ENCODE peak calls at places on chromosomes 16 and 17, in six cellular contexts. T is fibroblast of the aortic adventitia, H is AG09309, G is GM06990, R is WTC11, C is kidney epithelial cell. D is an unnamed sample.

GRCh38 chr17:3885970-3886369 is 6.9 kb downstream of the CAMKK1 start:
- DNase-seq in G (no peak), T (peak), R (no peak), H (no peak), C (no peak), D (no peak)

GRCh38 chr17:77076046-77076882 is 64.5 kb upstream of the SEC14L1 start:
- DNase-seq in H (no peak), T (no peak), G (no peak), R (no peak), C (no peak), D (no peak)

GRCh38 chr17:1398028-1398427 is 2.0 kb downstream of the YWHAE start:
- DNase-seq in R (no peak), G (no peak), C (no peak), H (no peak), T (peak), D (no peak)

GRCh38 chr16:74999208-74999682 is 421 bp downstream of the ZNRF1 start:
- DNase-seq in G (no peak), C (no peak), H (no peak), T (peak), R (no peak), D (peak)

GRCh38 chr16:11675561-11676511 is 7.6 kb downstream of the SNN start:
- DNase-seq in T (no peak), C (no peak), H (no peak), G (no peak), R (no peak), D (no peak)

GRCh38 chr17:41869426-41869825 is 4.2 kb upstream of the KLHL11 start:
- DNase-seq in T (no peak), H (no peak), R (no peak), C (no peak), G (no peak), D (no peak)

GRCh38 chr17:16381496-16381820 is 567 bp downstream of the UBB start:
- DNase-seq in C (no peak), T (peak), R (no peak), H (no peak), G (no peak), D (no peak)

GRCh38 chr17:32158870-32159585 is 16.7 kb downstream of the RHOT1 start:
- DNase-seq in T (no peak), C (no peak), G (no peak), R (no peak), H (no peak), D (no peak)

GRCh38 chr17:11797803-11798202 is 199.5 kb downstream of the ZNF18 start:
- DNase-seq in H (no peak), C (no peak), G (no peak), T (no peak), R (peak), D (no peak)

GRCh38 chr17:8753976-8754440 is 4.3 kb downstream of the SPDYE4 start:
- DNase-seq in G (no peak), T (peak), C (no peak), H (no peak), R (no peak), D (peak)

GRCh38 chr17:6163632-6164319 is 93.6 kb downstream of the WSCD1 start:
- DNase-seq in G (no peak), H (no peak), C (no peak), R (no peak), T (peak), D (no peak)

GRCh38 chr17:53150101-53150698 is 672.5 kb upstream of the KIF2B start:
- DNase-seq in T (no peak), G (no peak), H (no peak), C (no peak), R (no peak), D (no peak)

DNA sequence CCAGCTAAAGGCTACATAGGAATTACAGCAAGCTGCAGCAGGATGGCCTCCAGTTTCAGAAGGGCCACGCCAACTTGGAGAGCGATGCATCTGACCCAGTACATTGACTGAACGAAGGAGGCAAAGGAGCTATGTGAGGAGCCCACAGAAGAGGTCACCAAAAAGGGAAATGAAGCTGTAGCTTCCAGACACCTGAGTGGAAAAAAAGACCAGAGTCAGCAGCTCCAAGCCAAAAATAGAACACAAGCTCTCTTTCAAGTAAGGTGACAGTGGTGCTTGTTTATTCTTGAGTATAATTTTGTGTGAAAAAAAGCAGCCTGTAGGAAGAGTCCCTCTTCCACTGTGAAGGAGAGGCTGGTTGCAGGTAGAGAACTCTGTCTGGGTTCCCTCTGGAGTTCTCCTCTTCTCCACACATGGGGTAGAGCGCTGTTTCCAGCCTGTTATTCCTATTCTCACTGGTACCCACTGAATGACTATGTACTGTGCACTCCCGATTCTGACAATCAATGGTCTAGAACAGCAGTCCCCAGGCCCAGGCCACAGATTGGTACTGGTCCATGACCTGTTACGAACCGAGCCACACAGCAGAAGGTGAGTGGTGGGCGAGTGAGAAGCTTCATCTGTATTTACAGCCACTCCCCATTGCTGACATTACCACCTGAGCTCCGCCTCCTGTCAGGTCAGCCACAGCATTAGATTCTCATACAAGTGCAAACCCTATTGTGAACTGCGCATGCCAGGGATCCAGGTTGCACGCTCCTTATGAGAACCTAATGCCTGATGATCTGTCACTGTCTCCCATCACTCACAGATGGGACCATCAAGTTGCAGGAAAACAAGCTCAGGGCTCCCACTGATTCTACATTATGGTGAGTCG is 15.1 kb downstream of the CCL4 start:
- DNase-seq in C (no peak), H (no peak), G (no peak), R (no peak), T (no peak), D (no peak)
- TF ChIP-seq CTCF in C (no peak), H (no peak), G (no peak), R (no peak), T (no peak), D (no peak)

DNA sequence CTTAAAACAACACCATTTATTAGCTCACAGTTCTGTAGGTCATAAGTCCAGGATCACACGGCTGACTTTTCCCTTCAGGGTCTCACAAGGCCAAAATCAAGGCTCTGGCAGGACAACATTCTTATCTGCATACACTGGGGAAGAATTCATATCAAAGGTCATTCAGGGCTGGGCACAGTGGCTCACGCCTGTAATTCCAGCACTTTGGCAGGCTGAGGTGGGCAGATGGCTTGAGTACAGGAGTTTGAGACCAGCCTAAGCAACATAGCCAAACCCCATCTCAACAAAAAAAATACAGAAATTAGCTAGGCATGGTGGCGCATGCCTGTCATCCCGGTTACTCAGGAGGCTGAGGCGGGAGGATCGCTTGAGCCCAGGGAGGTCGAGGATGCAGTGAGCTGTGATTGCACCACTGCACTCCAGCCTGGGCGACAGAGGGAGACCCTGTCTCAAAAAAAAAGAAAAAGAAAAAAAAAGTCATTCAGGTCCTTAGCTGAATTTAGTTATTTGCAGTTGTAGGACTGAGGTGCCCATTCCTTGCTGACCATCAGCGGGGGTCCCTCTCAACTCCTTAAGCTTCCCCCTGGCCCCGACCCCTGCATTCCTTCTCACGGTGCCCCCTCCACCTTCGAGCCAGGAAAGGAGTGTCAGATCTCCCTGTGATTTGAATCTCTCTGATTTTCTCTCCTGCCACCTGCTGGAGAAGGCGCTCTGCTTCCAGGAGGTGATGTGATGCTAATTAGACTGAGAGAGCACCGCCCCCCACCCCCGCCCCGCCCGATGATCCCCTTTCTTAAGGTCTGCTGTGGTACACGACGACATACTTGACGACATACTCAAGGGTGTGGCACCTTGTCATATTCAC is 91.8 kb upstream of the CLEC18A start:
- DNase-seq in C (no peak), H (no peak), G (no peak), T (no peak), R (peak), D (peak)
- TF ChIP-seq CTCF in C (peak), H (no peak), G (peak), T (peak), R (no peak), D (peak)

DNA sequence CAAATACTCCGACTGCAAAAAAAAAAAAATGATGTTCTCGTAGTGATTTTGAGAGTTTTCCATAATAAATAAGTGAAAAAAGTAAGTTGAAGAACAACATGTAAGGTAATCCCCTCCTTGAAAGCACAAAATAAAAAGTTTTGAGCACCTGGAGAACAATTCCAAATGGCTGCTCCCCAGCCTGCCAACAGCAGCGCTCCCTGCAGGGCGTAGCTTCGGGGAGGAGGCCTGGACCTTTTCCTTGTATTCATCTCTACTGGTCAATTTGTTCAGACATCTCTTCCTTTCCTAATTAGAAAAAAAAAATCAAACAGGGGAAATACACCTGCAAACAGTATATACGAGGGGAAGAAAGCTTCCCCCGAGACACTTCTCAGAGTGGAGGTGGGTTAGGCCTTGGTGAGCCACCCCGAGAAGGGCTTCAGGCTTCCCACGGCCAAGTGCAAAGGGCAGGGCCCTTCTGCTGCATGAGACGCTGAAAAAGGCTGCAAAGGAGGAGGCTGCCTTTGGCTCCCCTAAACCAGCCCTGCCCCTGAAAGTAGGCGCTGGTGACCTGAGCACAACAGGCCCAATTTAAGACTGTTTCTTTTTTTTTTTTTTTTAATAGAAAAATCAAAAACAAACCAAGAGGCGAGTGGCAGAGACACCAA is 193.2 kb upstream of the FOXF1 start:
- DNase-seq in T (no peak), C (no peak), R (no peak), G (no peak), H (no peak), D (no peak)
- TF ChIP-seq CTCF in T (no peak), C (no peak), R (no peak), G (no peak), H (no peak), D (no peak)

DNA sequence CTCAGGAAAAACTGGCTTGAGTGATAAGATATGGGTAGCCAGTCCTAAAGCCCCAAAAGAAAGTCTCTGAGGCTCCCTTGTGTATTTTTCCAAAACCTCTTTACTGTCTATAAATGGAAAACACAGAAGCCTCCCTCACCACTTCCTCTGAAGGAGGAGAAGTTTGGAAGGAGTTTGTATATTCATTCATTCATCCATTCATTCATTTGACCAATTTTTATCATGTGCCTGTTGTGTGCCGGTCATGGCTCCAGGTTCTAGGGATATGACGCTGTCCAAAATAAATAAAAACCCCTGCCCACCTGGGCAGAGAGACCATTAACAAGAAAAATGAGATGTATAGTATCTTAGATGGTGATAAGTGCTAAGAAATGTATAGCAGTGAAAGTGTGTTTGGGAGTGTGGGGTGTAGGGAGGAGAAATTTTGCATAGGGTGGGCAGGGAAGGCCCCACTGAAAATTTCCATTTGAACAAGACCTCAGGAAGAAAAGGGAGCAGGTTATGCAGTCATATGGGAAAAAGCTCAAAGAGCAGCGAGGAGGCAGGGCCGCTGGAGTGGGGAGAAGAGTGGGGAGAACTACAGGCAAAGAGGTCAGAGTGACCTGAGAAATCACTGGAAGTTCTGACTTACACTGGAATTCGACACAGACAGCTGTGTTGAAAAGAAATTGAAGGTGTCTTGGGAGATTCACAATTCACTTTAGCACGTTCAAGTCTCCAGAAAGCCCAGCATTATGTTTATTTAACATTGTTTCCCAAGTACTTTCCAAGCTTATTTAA is 6.1 kb upstream of the WIPI1 start:
- DNase-seq in T (no peak), C (no peak), H (no peak), R (no peak), G (no peak), D (no peak)
- TF ChIP-seq CTCF in T (peak), C (no peak), H (no peak), R (no peak), G (no peak), D (no peak)

GRCh38 chr16:1438229-1439057 is 5.9 kb downstream of the CCDC154 start:
- DNase-seq in H (no peak), G (no peak), T (no peak), C (no peak), R (no peak), D (no peak)

GRCh38 chr16:1437606-1438005 is 6.7 kb downstream of the PERCC1 start:
- DNase-seq in H (no peak), R (no peak), G (no peak), C (no peak), T (no peak), D (no peak)

GRCh38 chr16:1436731-1437355 is 6.0 kb downstream of the PERCC1 start:
- DNase-seq in T (no peak), G (no peak), H (no peak), R (no peak), C (no peak), D (no peak)

GRCh38 chr16:1434644-1435592 is 4.0 kb downstream of the PERCC1 start:
- DNase-seq in R (no peak), C (no peak), T (no peak), G (no peak), H (no peak), D (no peak)

DNA sequence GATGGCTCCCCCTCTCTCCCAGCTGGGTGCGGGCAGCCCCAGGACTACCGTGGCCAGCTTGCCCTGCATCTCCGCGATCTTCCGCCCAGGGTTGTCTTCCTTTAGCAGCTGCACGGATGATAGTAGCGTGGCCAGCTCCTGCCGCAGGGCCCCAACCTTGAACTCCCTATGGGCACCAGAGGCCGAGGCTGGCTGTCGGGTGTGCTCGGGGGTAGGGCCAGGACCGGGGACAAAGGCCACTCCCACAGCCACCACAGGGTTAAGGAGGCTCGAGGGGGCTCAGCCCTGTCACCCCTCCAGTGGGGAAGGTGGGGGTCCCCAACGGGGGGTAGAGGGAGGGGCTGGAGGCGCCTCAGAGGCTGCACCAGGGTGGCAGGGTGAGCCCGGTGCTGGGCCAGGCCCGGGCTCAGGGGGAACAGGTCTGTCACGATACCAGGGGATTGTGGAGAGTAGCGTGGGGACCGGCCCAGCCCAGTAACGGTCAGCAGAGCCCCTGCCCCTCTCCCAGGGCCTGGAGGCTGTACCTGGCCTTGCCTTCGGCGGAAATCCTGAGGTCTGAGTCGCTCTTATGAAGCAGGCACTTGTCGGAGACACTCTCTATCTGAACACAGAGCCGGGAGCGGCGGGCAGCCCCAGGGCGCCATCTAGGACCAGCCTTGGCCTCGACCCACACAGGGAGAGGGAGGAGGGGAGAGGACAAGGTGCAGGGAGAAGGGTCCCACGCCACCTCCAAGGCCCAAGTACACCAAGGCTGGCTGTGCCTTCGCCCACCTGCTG is 5.2 kb downstream of the PERCC1 start:
- DNase-seq in R (no peak), G (no peak), T (no peak), C (no peak), H (no peak), D (no peak)
- TF ChIP-seq CTCF in R (no peak), G (no peak), T (no peak), C (no peak), H (no peak), D (no peak)

DNA sequence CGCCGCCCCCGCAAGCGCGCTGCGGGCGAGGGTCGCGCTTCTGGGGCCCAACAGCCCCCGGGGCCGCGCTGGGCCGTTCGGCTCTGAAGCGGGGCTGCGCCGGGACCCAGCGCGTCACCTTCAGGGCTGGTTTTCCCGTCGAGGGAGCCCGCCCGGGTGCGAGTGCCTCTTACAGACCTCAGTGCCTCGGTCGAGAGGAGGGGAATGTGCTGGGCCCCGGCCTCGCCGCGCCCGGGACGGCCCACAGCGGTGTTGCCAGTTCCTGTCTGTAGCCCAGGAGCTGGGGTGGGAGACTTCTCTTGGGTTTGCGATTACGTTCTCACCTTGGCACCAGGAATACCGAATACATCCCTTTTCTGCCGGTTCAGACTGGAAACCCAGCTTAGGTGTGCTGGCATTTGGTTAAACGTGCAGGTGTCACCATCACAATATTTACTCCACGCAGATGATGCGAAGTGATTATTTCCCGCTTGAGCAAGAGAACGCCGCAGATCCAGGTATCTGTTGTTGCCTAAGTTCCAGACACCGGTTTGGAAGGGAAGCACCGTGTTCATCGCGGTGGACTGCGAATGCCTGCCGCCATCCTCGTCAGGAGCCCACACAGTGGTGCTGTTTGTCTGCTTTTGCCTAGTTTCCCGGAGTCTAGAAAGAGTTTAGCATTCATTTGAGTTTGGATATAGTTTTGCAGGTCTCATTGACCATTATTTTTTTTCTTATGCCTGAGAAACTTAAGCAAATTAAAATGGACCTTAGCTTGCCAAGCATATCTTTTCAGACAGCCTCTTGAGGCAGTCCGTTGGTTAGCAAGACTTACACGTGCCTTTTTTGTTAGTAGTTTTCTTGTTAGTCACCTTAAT is 915 bp downstream of the MAP1LC3B start:
- DNase-seq in C (no peak), H (no peak), T (peak), R (peak), G (peak), D (peak)
- TF ChIP-seq CTCF in C (peak), H (peak), T (peak), R (no peak), G (peak), D (no peak)

GRCh38 chr17:14196337-14196997 is 40.2 kb downstream of the CDRT15 start:
- DNase-seq in C (no peak), T (no peak), R (no peak), G (no peak), H (no peak), D (no peak)
- TF ChIP-seq CTCF in C (no peak), T (no peak), R (no peak), G (peak), H (no peak), D (no peak)

D was measured in GM10248.